ENCODE peak calls at places on chromosomes 4 and X, in ten cellular contexts. L is T-helper 2 cell; P is stimulated activated CD4-positive, alpha-beta T cell treated with anti-CD3 and anti-CD28 coated beads, Interleukin-12 subunit alpha, Interleukin-12 subunit beta, amount 100 ng/mL, for 24 hours; F is dermis blood vessel endothelial cell; N is HT1080; U is iris pigment epithelial cell; S is GDM1; J is activated CD4-positive, alpha-beta T cell treated with anti-CD3 and anti-CD28 coated beads, Interleukin-2, amount 10 ng/mL, durations not matched to agents 24 days and 14 days; G is PC-3; Y is pancreas. O is an unnamed sample.

GRCh38 chr4:127632420-127633403 is at the start of gene INTU:
- DNase-seq in J (peak), G (peak), P (no peak), Y (peak), S (peak), U (peak), N (peak), F (peak), L (no peak), O (peak)

GRCh38 chr4:125358453-125358852 is 43.7 kb downstream of the FAT4 start:
- DNase-seq in S (no peak), J (no peak), P (no peak), L (no peak), N (no peak), G (no peak), U (no peak), F (no peak), Y (no peak), O (no peak)

GRCh38 chrX:110665636-110666035 is 130.0 kb downstream of the CHRDL1 start:
- DNase-seq in U (peak), G (peak), J (peak), N (peak), F (peak), Y (peak), L (no peak), P (no peak), S (peak), O (peak)

GRCh38 chr4:102454981-102455690 is 46.0 kb upstream of the NFKB1 start:
- DNase-seq in P (no peak), U (no peak), F (no peak), Y (no peak), L (no peak), J (no peak), N (no peak), G (no peak), S (no peak), O (peak)

GRCh38 chr4:123676550-123677229 is 280.1 kb downstream of the SPRY1 start:
- DNase-seq in G (peak), L (no peak), Y (no peak), N (no peak), F (no peak), U (no peak), J (no peak), S (no peak), P (no peak), O (no peak)

GRCh38 chr4:143307536-143307935 is 29.1 kb upstream of the GAB1 start:
- DNase-seq in J (no peak), G (no peak), P (no peak), U (no peak), N (no peak), Y (no peak), F (no peak), S (no peak), L (no peak), O (peak)

GRCh38 chr4:139015948-139016451 is 419 bp downstream of the NOCT start:
- DNase-seq in U (peak), N (peak), F (peak), S (no peak), G (no peak), Y (peak), J (no peak), L (no peak), P (peak), O (peak)

GRCh38 chrX:103741879-103742278 is 31.2 kb downstream of the TMEM31 start:
- DNase-seq in Y (no peak), U (no peak), G (no peak), F (no peak), N (no peak), J (no peak), S (no peak), L (no peak), P (no peak), O (no peak)

GRCh38 chr4:20297246-20297645 is 45.5 kb downstream of the SLIT2 start:
- DNase-seq in P (no peak), Y (no peak), F (no peak), S (no peak), U (peak), L (no peak), G (no peak), J (no peak), N (no peak), O (no peak)

GRCh38 chr4:137674066-137674465 is 141.8 kb upstream of the PCDH18 start:
- DNase-seq in N (peak), P (no peak), Y (no peak), U (peak), F (no peak), L (no peak), J (no peak), G (peak), S (no peak), O (no peak)

GRCh38 chr4:89156515-89156914 is 45.2 kb downstream of the TIGD2 start:
- DNase-seq in J (no peak), F (no peak), G (no peak), U (no peak), S (no peak), P (no peak), N (no peak), Y (no peak), L (no peak), O (no peak)

GRCh38 chr4:145920205-145920604 is 18.4 kb downstream of the ZNF827 start:
- DNase-seq in Y (no peak), N (peak), F (peak), J (no peak), S (no peak), L (no peak), G (no peak), U (peak), P (no peak), O (no peak)

GRCh38 chr4:38266616-38267015 is 306.4 kb downstream of the PTTG2 start:
- DNase-seq in L (no peak), S (no peak), Y (no peak), U (no peak), P (no peak), G (peak), F (peak), J (peak), N (peak), O (no peak)

GRCh38 chrX:48465336-48465933 is 4.6 kb downstream of the SLC38A5 start:
- DNase-seq in N (peak), P (no peak), Y (no peak), L (no peak), G (peak), U (peak), F (no peak), J (no peak), S (no peak), O (no peak)

GRCh38 chr4:90112715-90113114 is 14.5 kb upstream of the CCSER1 start:
- DNase-seq in F (no peak), P (no peak), L (no peak), U (no peak), Y (no peak), J (no peak), S (no peak), N (peak), G (peak), O (no peak)

GRCh38 chr4:141884070-141884469 is 247.7 kb downstream of the IL15 start:
- DNase-seq in S (no peak), L (no peak), G (no peak), F (no peak), J (no peak), P (no peak), N (no peak), U (no peak), Y (no peak), O (no peak)

GRCh38 chrX:53087378-53087777 is 5.2 kb downstream of the TSPYL2 start:
- DNase-seq in P (no peak), J (peak), Y (no peak), F (no peak), G (no peak), S (no peak), L (no peak), U (no peak), N (no peak), O (no peak)

GRCh38 chr4:537436-538264 is 38.4 kb downstream of the TMEM271 start:
- DNase-seq in F (no peak), P (no peak), L (no peak), G (no peak), Y (no peak), J (no peak), U (no peak), S (no peak), N (no peak), O (no peak)

GRCh38 chr4:66489370-66489769 is 819.1 kb upstream of the EPHA5 start:
- DNase-seq in S (no peak), J (no peak), G (peak), F (no peak), U (peak), N (no peak), L (no peak), Y (no peak), P (no peak), O (no peak)

GRCh38 chr4:87559090-87559837 is 30.1 kb upstream of the SPARCL1 start:
- DNase-seq in L (no peak), S (peak), Y (no peak), N (no peak), U (no peak), F (no peak), G (peak), P (peak), J (peak), O (no peak)

GRCh38 chrX:8189096-8189830 is 18.2 kb upstream of the VCX2 start:
- DNase-seq in U (no peak), Y (no peak), P (no peak), G (no peak), N (no peak), F (no peak), L (no peak), J (no peak), S (no peak), O (no peak)

GRCh38 chrX:47581731-47582647 is at the start of gene TIMP1:
- DNase-seq in U (peak), G (peak), S (peak), Y (peak), F (peak), P (peak), L (peak), J (peak), N (peak), O (peak)

GRCh38 chr4:112726041-112726440 is 89.1 kb downstream of the LARP7 start:
- DNase-seq in J (no peak), Y (no peak), U (no peak), L (no peak), S (no peak), P (no peak), G (peak), N (no peak), F (no peak), O (no peak)

GRCh38 chrX:107565916-107566602 is 62.3 kb upstream of the PRPS1 start:
- DNase-seq in U (peak), F (peak), Y (no peak), L (no peak), J (no peak), N (no peak), P (no peak), S (no peak), G (peak), O (no peak)